ENCODE peak calls at places on chromosomes 13 and 19, in four cellular contexts. One of them, this sample, is unnamed.

GRCh38 chr19:566844-567243 is 5.6 kb upstream of the BSG start:
- DNase-seq in left colon: no peak
- DNase-seq in GM04504: no peak
- DNase-seq in T1000: no peak
- DNase-seq in this sample: no peak

GRCh38 chr13:29991343-29991742 is 140.9 kb upstream of the UBL3 start:
- DNase-seq in left colon: no peak
- DNase-seq in GM04504: peak
- DNase-seq in T1000: peak
- DNase-seq in this sample: no peak

GRCh38 chr19:42480335-42481095 is 37.8 kb upstream of the CXCL17 start:
- DNase-seq in left colon: no peak
- DNase-seq in GM04504: no peak
- DNase-seq in T1000: no peak
- DNase-seq in this sample: no peak

GRCh38 chr13:75079226-75079625 is 402.7 kb downstream of the TBC1D4 start:
- DNase-seq in left colon: no peak
- DNase-seq in GM04504: no peak
- DNase-seq in T1000: no peak
- DNase-seq in this sample: no peak

GRCh38 chr19:29104605-29105241 is 108.2 kb downstream of the UQCRFS1 start:
- DNase-seq in left colon: no peak
- DNase-seq in GM04504: no peak
- DNase-seq in T1000: no peak
- DNase-seq in this sample: no peak

GRCh38 chr13:40982772-40983171 is 36.3 kb downstream of the ELF1 start:
- DNase-seq in left colon: no peak
- DNase-seq in GM04504: no peak
- DNase-seq in T1000: no peak
- DNase-seq in this sample: peak

GRCh38 chr19:5355076-5355475 is 14.5 kb upstream of the PTPRS start:
- DNase-seq in left colon: no peak
- DNase-seq in GM04504: no peak
- DNase-seq in T1000: no peak
- DNase-seq in this sample: no peak

GRCh38 chr13:35851238-35851814 is 279.9 kb downstream of the DCLK1 start:
- DNase-seq in left colon: no peak
- DNase-seq in GM04504: no peak
- DNase-seq in T1000: no peak
- DNase-seq in this sample: no peak

GRCh38 chr19:40216777-40217026 is 1.5 kb downstream of the TTC9B start:
- DNase-seq in left colon: no peak
- DNase-seq in GM04504: no peak
- DNase-seq in T1000: no peak
- DNase-seq in this sample: no peak

GRCh38 chr13:30373727-30374126 is 48.6 kb upstream of the UBE2L5 start:
- DNase-seq in left colon: peak
- DNase-seq in GM04504: no peak
- DNase-seq in T1000: no peak
- DNase-seq in this sample: peak

GRCh38 chr13:65638572-65639168 is 1591.5 kb downstream of the PCDH9 start:
- DNase-seq in left colon: no peak
- DNase-seq in GM04504: peak
- DNase-seq in T1000: no peak
- DNase-seq in this sample: no peak

GRCh38 chr13:113489549-113490495 is 689 bp downstream of the DCUN1D2 start:
- DNase-seq in left colon: no peak
- DNase-seq in GM04504: peak
- DNase-seq in T1000: peak
- DNase-seq in this sample: peak

GRCh38 chr19:33008738-33009137 is 36.7 kb downstream of the FAAP24 start:
- DNase-seq in left colon: no peak
- DNase-seq in GM04504: no peak
- DNase-seq in T1000: no peak
- DNase-seq in this sample: no peak

GRCh38 chr19:52464798-52465470 is 11.6 kb downstream of the ZNF578 start:
- DNase-seq in left colon: no peak
- DNase-seq in GM04504: no peak
- DNase-seq in T1000: no peak
- DNase-seq in this sample: no peak

GRCh38 chr19:23762884-23763711 is 4.4 kb upstream of the ZNF681 start:
- DNase-seq in left colon: peak
- DNase-seq in GM04504: peak
- DNase-seq in T1000: peak
- DNase-seq in this sample: peak

GRCh38 chr19:28737021-28737525 is 475.9 kb downstream of the UQCRFS1 start:
- DNase-seq in left colon: no peak
- DNase-seq in GM04504: peak
- DNase-seq in T1000: no peak
- DNase-seq in this sample: no peak

GRCh38 chr13:32443111-32443510 is 15.2 kb upstream of the N4BP2L1 start:
- DNase-seq in left colon: peak
- DNase-seq in GM04504: no peak
- DNase-seq in T1000: no peak
- DNase-seq in this sample: peak

GRCh38 chr13:45439000-45439399 is 20.8 kb upstream of the SLC25A30 start:
- DNase-seq in left colon: no peak
- DNase-seq in GM04504: no peak
- DNase-seq in T1000: no peak
- DNase-seq in this sample: no peak

GRCh38 chr19:47790398-47790814 is 11.9 kb downstream of the SELENOW start:
- DNase-seq in left colon: peak
- DNase-seq in GM04504: no peak
- DNase-seq in T1000: no peak
- DNase-seq in this sample: peak

GRCh38 chr13:101779147-101779546 is 326.7 kb downstream of the ITGBL1 start:
- DNase-seq in left colon: no peak
- DNase-seq in GM04504: no peak
- DNase-seq in T1000: no peak
- DNase-seq in this sample: no peak

GRCh38 chr19:4096049-4096892 is 27.7 kb downstream of the MAP2K2 start:
- DNase-seq in left colon: peak
- DNase-seq in GM04504: no peak
- DNase-seq in T1000: no peak
- DNase-seq in this sample: peak

GRCh38 chr19:29365836-29366417 is 153.0 kb upstream of the UQCRFS1 start:
- DNase-seq in left colon: no peak
- DNase-seq in GM04504: no peak
- DNase-seq in T1000: no peak
- DNase-seq in this sample: no peak

GRCh38 chr19:32322541-32322940 is 22.9 kb upstream of the ZNF507 start:
- DNase-seq in left colon: no peak
- DNase-seq in GM04504: no peak
- DNase-seq in T1000: no peak
- DNase-seq in this sample: peak

GRCh38 chr13:93169980-93170379 is 56.6 kb upstream of the GPC6 start:
- DNase-seq in left colon: no peak
- DNase-seq in GM04504: peak
- DNase-seq in T1000: peak
- DNase-seq in this sample: no peak

GRCh38 chr13:98279473-98280175 is 102.6 kb upstream of the RNF113B start:
- DNase-seq in left colon: no peak
- DNase-seq in GM04504: no peak
- DNase-seq in T1000: no peak
- DNase-seq in this sample: no peak

GRCh38 chr13:67119481-67119883 is 110.7 kb downstream of the PCDH9 start:
- DNase-seq in left colon: no peak
- DNase-seq in GM04504: peak
- DNase-seq in T1000: no peak
- DNase-seq in this sample: no peak

GRCh38 chr19:44003461-44004134 is 841 bp downstream of the ZNF230 start:
- DNase-seq in left colon: peak
- DNase-seq in GM04504: no peak
- DNase-seq in T1000: no peak
- DNase-seq in this sample: peak

GRCh38 chr19:1102407-1103106 is 1.2 kb upstream of the GPX4 start:
- DNase-seq in left colon: no peak
- DNase-seq in GM04504: peak
- DNase-seq in T1000: peak
- DNase-seq in this sample: peak